ENCODE peak calls at places on chromosomes 12 and 14, in four cellular contexts. K, H, Y and Z are unnamed samples.

GRCh38 chr14:54570651-54571415 is 3.9 kb downstream of the SAMD4A start:
- DNase-seq in H (no peak), Y (no peak), K (no peak), Z (no peak)

GRCh38 chr12:125070661-125071390 is 5.6 kb downstream of the AACS start:
- DNase-seq in H (no peak), K (no peak), Y (no peak), Z (no peak)

GRCh38 chr12:48263617-48264016 is 60.5 kb upstream of the OR10AD1 start:
- DNase-seq in H (no peak), K (no peak), Y (no peak), Z (no peak)

GRCh38 chr12:26845984-26846383 is 13.0 kb upstream of the ITPR2 start:
- DNase-seq in Y (peak), K (no peak), H (no peak), Z (no peak)

GRCh38 chr14:104214411-104214810 is 76.0 kb downstream of the KIF26A start:
- DNase-seq in H (no peak), Y (peak), K (no peak), Z (no peak)

GRCh38 chr12:104201238-104202001 is 14.2 kb upstream of the TXNRD1 start:
- DNase-seq in H (peak), K (peak), Y (no peak), Z (peak)

GRCh38 chr14:92747701-92748258 is 647 bp downstream of the LGMN start:
- DNase-seq in Y (no peak), H (no peak), K (no peak), Z (no peak)

GRCh38 chr14:76937181-76938091 is 91.1 kb downstream of the IRF2BPL start:
- DNase-seq in H (no peak), K (no peak), Y (peak), Z (peak)

GRCh38 chr12:19574606-19575005 is 135.3 kb downstream of the AEBP2 start:
- DNase-seq in K (no peak), Y (no peak), H (no peak), Z (no peak)

GRCh38 chr12:98821849-98822248 is 176.8 kb downstream of the APAF1 start:
- DNase-seq in H (no peak), Y (no peak), K (no peak), Z (peak)

GRCh38 chr12:6326316-6326959 is 15.4 kb downstream of the TNFRSF1A start:
- DNase-seq in H (no peak), Y (peak), K (no peak), Z (no peak)

GRCh38 chr14:68753696-68754095 is 39.2 kb downstream of the ZFP36L1 start:
- DNase-seq in K (no peak), H (no peak), Y (no peak), Z (no peak)

GRCh38 chr14:91114079-91115065 is 499 bp downstream of the DGLUCY start:
- DNase-seq in H (peak), Y (no peak), K (peak), Z (peak)

GRCh38 chr12:47281667-47282171 is 202.0 kb upstream of the AMIGO2 start:
- DNase-seq in K (no peak), H (no peak), Y (peak), Z (no peak)

GRCh38 chr12:57145460-57146059 is 1.9 kb downstream of the LRP1-AS start:
- DNase-seq in K (no peak), H (no peak), Y (no peak), Z (no peak)

GRCh38 chr12:66044731-66045130 is 85.8 kb downstream of the LLPH start:
- DNase-seq in Y (no peak), K (no peak), H (no peak), Z (no peak)

GRCh38 chr12:95646781-95647184 is 95.5 kb upstream of the USP44 start:
- DNase-seq in H (no peak), Y (peak), K (no peak), Z (no peak)

GRCh38 chr14:90617942-90618341 is 198.3 kb downstream of the TTC7B start:
- DNase-seq in H (no peak), Y (no peak), K (no peak), Z (no peak)

GRCh38 chr12:14782756-14783155 is 20.5 kb downstream of the WBP11 start:
- DNase-seq in K (no peak), H (no peak), Y (no peak), Z (no peak)